ENCODE peak calls at places on chromosomes 12 and 14, in six cellular contexts. R, O, V, T, Y and D are unnamed samples.

GRCh38 chr12:102957339-102958050 is at the start of gene ASCL1:
- DNase-seq in R (peak; percentile 11), O (no peak), V (no peak), T (peak; percentile 43), Y (no peak), D (no peak)

GRCh38 chr14:64659366-64659765 is 44.9 kb upstream of the PLEKHG3 start:
- DNase-seq in R (no peak), O (no peak), V (no peak), T (no peak), Y (no peak), D (no peak)

GRCh38 chr12:46886541-46887041 is 60.8 kb upstream of the SLC38A4 start:
- DNase-seq in R (no peak), O (no peak), V (no peak), T (no peak), Y (no peak), D (no peak)

GRCh38 chr12:8609061-8609570 is 3.5 kb downstream of the AICDA start:
- DNase-seq in R (peak; percentile 67), O (no peak), V (no peak), T (peak; percentile 67), Y (no peak), D (peak; percentile 57)

GRCh38 chr12:27814851-27815591 is 35.0 kb upstream of the MANSC4 start:
- DNase-seq in R (no peak), O (no peak), V (no peak), T (peak; percentile 12), Y (no peak), D (no peak)

GRCh38 chr12:127306604-127307215 is 960.3 kb upstream of the TMEM132C start:
- DNase-seq in R (no peak), O (no peak), V (no peak), T (no peak), Y (no peak), D (no peak)

GRCh38 chr14:60313093-60313492 is 64.1 kb downstream of the PPM1A start:
- DNase-seq in R (no peak), O (no peak), V (no peak), T (peak; percentile 40), Y (no peak), D (no peak)

GRCh38 chr14:103122578-103123127 is 608 bp upstream of the TNFAIP2 start:
- DNase-seq in R (peak; percentile 41), O (no peak), V (peak; percentile 75), T (peak; percentile 22), Y (no peak), D (peak; percentile 52)

GRCh38 chr12:127083028-127083949 is 1183.7 kb upstream of the TMEM132C start:
- DNase-seq in R (peak; percentile 35), O (no peak), V (no peak), T (peak; percentile 73), Y (no peak), D (no peak)

GRCh38 chr14:58239259-58240210 is 5.1 kb upstream of the PSMA3 start:
- DNase-seq in R (peak; percentile 81), O (peak; percentile 77), V (peak; percentile 83), T (peak; percentile 68), Y (peak; percentile 72), D (peak; percentile 81)

GRCh38 chr12:14257734-14258467 is 107.6 kb upstream of the ATF7IP start:
- DNase-seq in R (peak; percentile 99), O (peak; percentile 91), V (no peak), T (peak; percentile 99), Y (peak; percentile 97), D (peak; percentile 95)

GRCh38 chr12:92827836-92828431 is 101.2 kb downstream of the EEA1 start:
- DNase-seq in R (peak; percentile 69), O (no peak), V (no peak), T (peak; percentile 68), Y (no peak), D (peak; percentile 53)

GRCh38 chr12:125050868-125051267 is 14.4 kb upstream of the AACS start:
- DNase-seq in R (no peak), O (no peak), V (no peak), T (no peak), Y (no peak), D (no peak)
- H3K4me1 ChIP-seq in R (peaks cover 4% of the 10 kb centered on the region), O (peaks cover 5% of the 10 kb centered on the region), V (peaks cover 6% of the 10 kb centered on the region), T (no peaks in the 10 kb centered on the region), Y (no peaks in the 10 kb centered on the region), D (no peaks in the 10 kb centered on the region)

DNA sequence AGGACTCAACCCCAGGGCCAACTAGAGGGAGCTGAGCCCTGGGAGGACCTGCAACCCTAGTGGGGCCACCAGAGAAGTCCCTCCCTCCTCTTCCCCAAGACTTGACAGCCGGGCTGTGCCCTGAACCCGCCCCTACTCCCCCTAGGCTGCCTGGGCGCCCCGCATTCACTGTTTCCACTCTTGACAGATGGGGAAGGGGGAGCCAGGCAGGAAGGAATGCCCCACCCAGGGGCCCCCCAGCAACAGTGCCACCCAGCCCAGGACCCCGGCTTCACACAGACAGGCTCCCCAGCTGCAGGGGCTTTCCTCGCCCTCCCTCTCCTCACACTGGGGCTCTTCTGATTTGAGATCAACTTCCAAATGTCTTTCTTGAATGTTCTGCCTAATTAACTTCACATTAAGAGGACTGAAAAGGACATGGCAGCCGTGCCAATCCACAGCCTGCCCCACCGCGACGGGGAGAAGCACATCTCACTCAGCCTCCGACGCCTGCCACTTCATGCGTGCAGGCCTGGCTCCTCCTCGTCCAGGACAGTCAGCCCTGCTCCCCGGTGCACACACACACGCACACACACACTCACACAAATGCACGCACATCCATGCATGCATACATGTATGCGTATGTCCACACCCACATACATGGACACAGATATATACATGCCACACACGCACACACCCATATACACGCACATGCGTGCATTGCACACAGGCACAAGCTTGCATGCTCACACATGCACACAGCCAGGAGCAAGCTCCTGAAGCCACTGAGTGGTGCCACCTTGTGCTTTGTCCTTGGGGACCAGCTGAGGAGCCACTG is 19.6 kb upstream of the C14orf180 start:
- DNase-seq in R (no peak), O (no peak), V (peak; percentile 58), T (no peak), Y (no peak), D (no peak)
- H3K27me3 ChIP-seq in R (no peaks in the 10 kb centered on the region), O (no peaks in the 10 kb centered on the region), V (no peaks in the 10 kb centered on the region), T (no peaks in the 10 kb centered on the region), Y (no peaks in the 10 kb centered on the region), D (peaks cover 24% of the 10 kb centered on the region)

DNA sequence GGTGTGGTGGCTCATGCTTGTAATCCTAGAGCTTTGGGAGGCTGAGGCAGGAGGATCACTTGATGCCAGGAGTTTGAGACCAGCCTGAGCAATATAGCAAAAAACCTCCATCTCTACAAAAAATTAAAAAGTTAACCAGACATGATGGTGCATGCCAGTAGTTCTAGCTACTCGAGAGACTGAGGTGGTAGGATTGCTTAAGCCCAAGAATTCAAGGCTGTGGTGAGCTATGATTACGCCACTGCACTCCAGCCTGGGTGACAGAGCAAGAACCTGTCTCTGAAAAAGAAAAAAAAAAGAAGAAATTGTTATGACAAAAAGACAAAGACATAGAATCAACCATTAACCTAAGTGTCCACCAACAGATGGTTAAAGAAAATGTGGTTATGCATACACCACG is 2.1 kb upstream of the ATP23 start:
- DNase-seq in R (no peak), O (no peak), V (no peak), T (peak; percentile 21), Y (no peak), D (no peak)
- H3K4me1 ChIP-seq in R (peaks cover 16% of the 10 kb centered on the region), O (peaks cover 4% of the 10 kb centered on the region), V (peaks cover 27% of the 10 kb centered on the region), T (peaks cover 4% of the 10 kb centered on the region), Y (no peaks in the 10 kb centered on the region), D (peaks cover 16% of the 10 kb centered on the region)

GRCh38 chr12:124094733-124095132 is 121.7 kb downstream of the ZNF664 start:
- DNase-seq in R (no peak), O (no peak), V (no peak), T (no peak), Y (no peak), D (no peak)

GRCh38 chr12:124097681-124098080 is 124.7 kb downstream of the ZNF664 start:
- DNase-seq in R (no peak), O (no peak), V (no peak), T (peak; percentile 16), Y (no peak), D (no peak)

GRCh38 chr12:124094188-124094587 is 121.2 kb downstream of the ZNF664 start:
- DNase-seq in R (no peak), O (no peak), V (no peak), T (no peak), Y (no peak), D (no peak)

GRCh38 chr12:124096869-124097434 is 123.9 kb downstream of the ZNF664 start:
- DNase-seq in R (no peak), O (no peak), V (no peak), T (no peak), Y (no peak), D (no peak)

DNA sequence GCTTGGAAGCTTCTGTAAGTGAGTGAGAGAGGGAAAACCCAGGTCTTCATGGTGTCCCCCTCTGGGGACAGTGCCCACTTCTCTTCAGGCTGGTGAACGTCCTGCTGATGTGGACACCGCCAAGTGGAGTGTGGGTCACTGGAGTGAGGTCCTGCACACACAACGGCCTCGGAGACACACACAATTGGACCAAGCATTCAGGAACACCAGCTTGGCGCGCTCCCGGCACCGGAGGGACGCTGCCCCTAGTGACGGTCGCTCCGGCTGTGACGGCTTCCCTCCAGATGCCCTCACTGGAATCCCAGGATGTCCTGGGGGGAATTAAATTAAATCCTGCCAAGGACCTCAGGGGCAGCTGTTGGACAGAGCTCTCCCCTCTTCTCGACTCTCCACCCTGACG is 123.1 kb downstream of the ZNF664 start:
- DNase-seq in R (no peak), O (no peak), V (no peak), T (no peak), Y (no peak), D (no peak)
- H3K27me3 ChIP-seq in R (no peaks in the 10 kb centered on the region), O (no peaks in the 10 kb centered on the region), V (no peaks in the 10 kb centered on the region), T (no peaks in the 10 kb centered on the region), Y (no peaks in the 10 kb centered on the region), D (no peaks in the 10 kb centered on the region)

GRCh38 chr12:54414191-54414525 is 4.9 kb downstream of the ITGA5 start:
- DNase-seq in R (peak; percentile 83), O (no peak), V (no peak), T (no peak), Y (no peak), D (no peak)

GRCh38 chr12:54415223-54415929 is 3.7 kb downstream of the ITGA5 start:
- DNase-seq in R (peak; percentile 32), O (no peak), V (no peak), T (no peak), Y (peak; percentile 10), D (no peak)

GRCh38 chr12:54412786-54413185 is 6.3 kb downstream of the ITGA5 start:
- DNase-seq in R (peak; percentile 39), O (no peak), V (peak; percentile 44), T (no peak), Y (peak; percentile 50), D (no peak)

GRCh38 chr12:54412348-54412747 is 6.7 kb downstream of the ITGA5 start:
- DNase-seq in R (peak; percentile 41), O (no peak), V (peak; percentile 47), T (no peak), Y (peak; percentile 46), D (no peak)

DNA sequence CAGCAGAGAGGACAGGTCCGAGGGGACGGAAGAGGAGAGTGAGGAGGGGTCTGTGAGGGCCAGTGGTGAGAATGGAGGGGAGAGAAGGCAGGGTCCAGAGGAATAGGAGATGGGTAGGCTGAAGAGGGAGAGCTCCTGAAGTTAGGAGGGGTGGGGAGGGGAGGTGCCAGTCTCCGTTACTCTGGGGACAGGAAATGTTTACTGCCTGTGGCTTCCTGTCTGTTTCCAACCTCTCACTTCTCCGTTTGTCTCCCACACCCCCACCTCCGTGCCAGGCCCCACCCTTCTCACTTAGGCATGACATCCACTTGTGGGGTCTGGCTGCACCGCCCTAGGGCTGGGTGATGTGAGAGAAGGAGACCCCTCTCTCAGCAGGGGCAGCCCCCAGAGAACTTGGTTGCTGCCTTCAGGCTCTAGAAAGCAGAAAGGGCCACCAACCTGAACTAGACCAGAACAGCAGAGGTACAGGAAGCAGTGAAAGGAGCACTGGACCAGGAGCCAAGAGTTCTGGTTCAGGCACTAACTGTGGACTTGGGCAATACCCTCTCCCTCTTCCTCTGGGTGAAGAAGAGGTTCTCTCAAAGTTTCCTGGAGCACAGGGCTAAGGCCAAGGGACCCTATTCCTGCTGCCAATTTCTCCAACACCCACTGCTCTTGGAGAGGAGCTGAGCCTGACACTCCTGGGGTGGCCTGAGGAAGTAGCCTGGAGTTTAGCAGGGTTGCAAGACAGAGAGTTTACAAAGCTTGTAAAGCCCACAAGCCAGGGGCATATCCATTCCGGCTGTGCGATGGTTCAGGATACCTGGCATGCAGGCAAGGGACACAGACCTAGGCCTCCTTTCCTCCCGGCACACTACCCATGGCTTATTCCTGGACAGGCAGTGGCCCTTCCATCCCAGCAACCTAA is 5.5 kb downstream of the ITGA5 start:
- DNase-seq in R (peak; percentile 85), O (peak; percentile 91), V (peak; percentile 80), T (peak; percentile 48), Y (peak; percentile 74), D (no peak)
- H3K4me1 ChIP-seq in R (peaks cover 52% of the 10 kb centered on the region), O (peaks cover 59% of the 10 kb centered on the region), V (peaks cover 78% of the 10 kb centered on the region), T (peaks cover 6% of the 10 kb centered on the region), Y (no peaks in the 10 kb centered on the region), D (no peaks in the 10 kb centered on the region)